ENCODE peak calls at places on chromosomes 12 and 14, in six cellular contexts. W is fibroblast of lung; A is PC-9; J is CD8-positive, alpha-beta T cell; I is PC-3; S is right lobe of liver. G is an unnamed sample. For H3K4me1, H3K9me3 and H3K36me3, the result is how much of the 10 kb centered on the place peaks cover.

GRCh38 chr12:116599285-116600122 is 40.3 kb downstream of the MAP1LC3B2 start:
- DNase-seq in W (peak), A (no peak), J (peak), I (peak), S (peak), G (peak)

GRCh38 chr14:28294834-28295440 is 471.6 kb upstream of the FOXG1 start:
- DNase-seq in W (peak), S (no peak), J (no peak), I (peak), A (no peak), G (no peak)

GRCh38 chr12:116483959-116484699 is 75.1 kb upstream of the MAP1LC3B2 start:
- DNase-seq in A (no peak), I (no peak), S (no peak), W (peak), J (no peak), G (no peak)

GRCh38 chr12:1630081-1630826 is 1.2 kb downstream of the WNT5B start:
- DNase-seq in J (peak), W (peak), I (peak), A (no peak), S (peak), G (peak)

GRCh38 chr12:76040461-76040860 is 8.9 kb upstream of the PHLDA1 start:
- DNase-seq in W (no peak), A (no peak), I (no peak), S (no peak), J (no peak), G (no peak)

GRCh38 chr14:32329146-32329545 is at the start of gene AKAP6:
- DNase-seq in W (no peak), J (no peak), A (no peak), S (no peak), I (no peak), G (no peak)

GRCh38 chr12:17652436-17652835 is 437.6 kb downstream of the RERGL start:
- DNase-seq in I (no peak), J (no peak), W (no peak), S (no peak), A (no peak), G (no peak)

GRCh38 chr12:92995258-92995905 is 66.3 kb upstream of the EEA1 start:
- DNase-seq in W (no peak), J (no peak), S (no peak), A (no peak), I (no peak), G (no peak)

GRCh38 chr14:24329736-24330135 is 5.1 kb downstream of the ADCY4 start:
- DNase-seq in A (no peak), S (no peak), I (no peak), W (no peak), J (peak), G (peak)

GRCh38 chr12:27844427-27845090 is 64.5 kb upstream of the MANSC4 start:
- DNase-seq in S (no peak), A (no peak), I (no peak), J (no peak), W (no peak), G (no peak)

GRCh38 chr14:72064501-72064900 is 132.3 kb downstream of the RGS6 start:
- DNase-seq in I (no peak), S (no peak), A (no peak), W (no peak), J (no peak), G (no peak)

GRCh38 chr14:85958069-85958468 is 428.1 kb downstream of the FLRT2 start:
- DNase-seq in I (no peak), S (no peak), J (no peak), A (no peak), W (no peak), G (no peak)

GRCh38 chr12:80299976-80300375 is 144.1 kb upstream of the PTPRQ start:
- DNase-seq in W (no peak), J (no peak), A (no peak), I (no peak), S (no peak), G (no peak)

GRCh38 chr12:94500831-94501567 is 41.3 kb upstream of the CEP83 start:
- DNase-seq in S (peak), W (no peak), I (no peak), J (no peak), A (no peak), G (no peak)

GRCh38 chr14:29584992-29585391 is 342.7 kb downstream of the PRKD1 start:
- DNase-seq in I (peak), S (peak), W (peak), J (no peak), A (no peak), G (peak)

GRCh38 chr14:90871605-90872233 is 55.5 kb upstream of the TTC7B start:
- DNase-seq in J (no peak), I (peak), S (no peak), A (no peak), W (peak), G (no peak)

GRCh38 chr12:111067498-111067897 is 147.1 kb upstream of the MYL2 start:
- DNase-seq in A (no peak), W (no peak), I (peak), J (no peak), S (peak), G (no peak)

GRCh38 chr14:54252072-54252730 is 144.6 kb upstream of the CDKN3 start:
- DNase-seq in I (peak), W (peak), S (no peak), J (no peak), A (peak), G (no peak)

DNA sequence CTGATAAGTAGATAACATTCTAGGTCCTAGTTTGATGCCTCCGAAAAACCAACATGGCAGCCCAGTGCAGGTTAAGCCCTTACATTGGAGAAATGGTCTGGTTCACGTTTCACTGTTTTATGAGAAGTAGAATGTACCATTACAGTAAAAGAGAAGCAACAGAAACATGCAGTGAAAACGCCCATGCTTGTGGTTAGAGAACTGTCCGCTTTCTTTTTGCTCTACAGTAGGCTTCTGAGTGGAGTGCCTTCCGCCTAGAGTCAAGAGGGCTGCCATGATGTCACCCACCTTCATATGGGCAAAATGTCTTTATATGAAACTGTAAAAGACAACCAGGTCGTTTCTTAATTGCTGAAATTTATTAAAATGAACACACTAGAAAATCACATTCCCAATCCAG is 190.3 kb upstream of the BCL2L14 start:
- DNase-seq in S (no peak), I (no peak), A (no peak), J (no peak), W (no peak), G (no peak)
- H3K4me1 ChIP-seq in S (under half), I (half or more), A (half or more), J (under half), W (under half), G (half or more)

GRCh38 chr14:65709576-65709975 is 297.0 kb downstream of the FUT8 start:
- DNase-seq in J (no peak), A (no peak), S (no peak), W (peak), I (no peak), G (no peak)
- H3K9me3 ChIP-seq in J (under half), A (under half), S (under half), W (under half), I (under half), G (under half)

DNA sequence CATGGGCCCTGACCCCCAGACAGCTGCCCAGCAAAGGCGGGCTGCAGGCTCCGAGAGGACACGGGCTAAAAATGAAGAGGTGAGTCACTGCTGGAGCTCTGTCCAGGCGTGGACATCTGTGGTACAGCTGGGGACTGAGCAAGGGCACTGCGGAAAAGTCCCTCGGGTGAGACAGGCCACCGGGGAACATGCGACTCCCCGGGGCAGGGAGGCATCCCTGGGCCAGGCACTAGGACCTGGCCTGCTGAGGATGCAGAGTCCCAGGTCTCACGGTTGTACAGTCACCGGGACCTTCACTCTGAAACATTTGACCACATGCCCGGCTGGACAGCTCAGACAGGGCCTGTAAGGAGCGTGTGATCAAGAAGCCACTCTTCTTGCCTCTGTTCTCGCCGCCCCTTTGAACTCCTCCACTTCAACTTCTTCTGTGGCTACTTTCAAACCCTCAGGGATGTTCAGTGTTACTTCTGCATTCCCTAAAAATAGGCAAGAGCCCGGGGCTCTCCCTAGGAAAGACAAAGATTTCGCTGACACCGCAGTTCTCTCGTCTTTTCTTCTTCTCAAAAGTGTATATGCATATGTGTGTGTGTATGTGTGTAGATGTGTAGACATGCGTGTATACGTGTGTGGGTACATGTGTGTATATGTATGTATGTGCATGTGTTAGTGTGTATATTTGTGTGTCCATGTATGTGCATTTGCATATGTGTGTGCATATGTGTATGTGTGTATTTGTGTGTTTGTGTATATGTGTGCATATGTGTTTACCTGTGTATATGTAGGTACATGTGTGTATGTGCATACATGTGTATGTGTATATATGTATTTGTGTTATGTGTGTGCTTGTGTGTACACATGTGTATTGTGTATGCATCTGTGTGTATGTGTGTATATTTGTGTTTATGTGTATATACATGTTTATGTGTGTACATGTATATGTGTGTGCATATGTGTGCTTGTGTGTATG is 5.0 kb upstream of the RFLNA start:
- DNase-seq in I (no peak), J (no peak), S (no peak), A (no peak), W (peak), G (peak)
- H3K36me3 ChIP-seq in I (under half), J (under half), S (under half), A (under half), W (under half), G (under half)

GRCh38 chr12:11836282-11836963 is 186.9 kb downstream of the ETV6 start:
- DNase-seq in W (no peak), J (no peak), A (no peak), S (no peak), I (no peak), G (peak)
- H3K4me1 ChIP-seq in W (under half), J (under half), A (under half), S (under half), I (under half), G (half or more)

DNA sequence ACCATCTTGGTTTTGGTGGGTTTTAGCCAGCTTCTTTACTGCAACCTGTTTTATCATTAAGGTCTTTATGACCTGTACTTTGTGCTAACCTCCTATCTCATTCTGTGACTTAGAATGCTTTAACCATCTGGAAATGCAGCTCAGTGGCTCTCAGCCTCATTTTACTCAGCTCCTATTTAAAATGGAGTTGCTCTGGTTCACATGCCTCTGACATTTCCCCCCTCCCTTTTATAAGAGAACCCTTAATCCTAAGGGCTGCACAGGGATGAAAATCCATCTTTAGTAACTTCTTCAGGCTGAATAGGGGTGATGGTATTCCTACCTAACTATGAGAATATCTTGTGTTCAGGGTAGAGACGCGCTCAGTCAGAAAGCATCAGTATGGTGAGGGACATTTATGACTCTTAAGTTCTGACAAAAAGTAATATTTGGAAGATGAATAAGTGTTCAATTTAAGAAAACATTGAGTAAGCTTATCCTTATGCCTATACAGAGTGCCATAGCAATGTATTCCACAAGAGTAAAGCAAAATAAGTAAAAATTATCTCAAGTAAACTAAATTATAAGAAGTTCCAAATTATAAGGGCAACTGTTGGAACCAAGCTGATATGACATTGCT is 15.2 kb downstream of the SLC38A1 start:
- DNase-seq in I (no peak), W (no peak), J (no peak), A (no peak), S (no peak), G (no peak)
- H3K9me3 ChIP-seq in I (under half), W (under half), J (under half), A (under half), S (under half), G (under half)

DNA sequence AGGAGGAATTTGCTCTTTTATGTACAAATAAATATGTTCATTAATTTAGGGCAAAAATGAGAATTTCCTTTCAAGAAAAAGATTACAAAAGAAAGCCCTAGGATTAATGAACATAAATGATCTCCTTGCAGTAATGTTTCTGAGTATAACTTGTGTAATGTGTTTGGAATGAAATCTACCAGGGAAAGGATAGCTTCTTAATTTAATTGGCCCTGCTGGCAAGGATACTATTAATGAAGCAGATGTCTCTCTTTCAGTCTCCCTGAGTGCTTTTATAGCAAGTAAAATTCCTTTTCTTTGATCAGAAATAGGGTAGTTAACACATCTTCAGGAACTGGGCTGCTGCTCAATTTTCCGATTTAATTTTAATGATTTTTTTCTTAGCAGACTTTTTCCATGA is 379.4 kb upstream of the PDE3A start:
- DNase-seq in A (no peak), S (no peak), I (no peak), W (no peak), J (no peak), G (no peak)
- H3K36me3 ChIP-seq in A (under half), S (under half), I (under half), W (under half), J (under half), G (under half)

GRCh38 chr14:68487805-68488590 is 304.9 kb downstream of the ZFP36L1 start:
- DNase-seq in J (no peak), I (peak), A (peak), W (no peak), S (no peak), G (no peak)
- H3K4me1 ChIP-seq in J (under half), I (under half), A (under half), W (under half), S (under half), G (under half)